ENCODE peak calls at places on chromosomes 1 and 21, in six cellular contexts. I, L, Z, R, C and Y are unnamed samples.

GRCh38 chr1:13807213-13807612 is 107.2 kb downstream of the PRDM2 start:
- DNase-seq in R (no peak), I (no peak), C (no peak), L (no peak), Z (no peak), Y (no peak)

GRCh38 chr1:232274236-232274855 is 355.6 kb downstream of the SIPA1L2 start:
- DNase-seq in R (no peak), Z (no peak), I (peak), C (no peak), L (no peak), Y (no peak)

GRCh38 chr1:30888975-30889374 is 19.6 kb downstream of the SDC3 start:
- DNase-seq in Z (no peak), L (no peak), R (no peak), I (no peak), C (no peak), Y (no peak)

GRCh38 chr1:204828352-204828850 is 42.3 kb upstream of the NFASC start:
- DNase-seq in L (no peak), Z (peak), I (peak), R (peak), C (peak), Y (no peak)

GRCh38 chr21:42176864-42177263 is 42.1 kb upstream of the ABCG1 start:
- DNase-seq in C (no peak), Z (no peak), L (no peak), R (no peak), I (no peak), Y (no peak)

GRCh38 chr1:112508242-112509004 is at the start of gene WNT2B:
- DNase-seq in C (peak), R (no peak), L (no peak), Z (peak), I (no peak), Y (no peak)

GRCh38 chr1:24926596-24927249 is 3.4 kb downstream of the RUNX3 start:
- DNase-seq in L (no peak), Z (peak), R (no peak), C (no peak), I (no peak), Y (no peak)

GRCh38 chr1:226722901-226723639 is 16.0 kb downstream of the ITPKB start:
- DNase-seq in I (no peak), Z (no peak), R (no peak), C (no peak), L (no peak), Y (no peak)

GRCh38 chr1:10803971-10804820 is 7.8 kb upstream of the CASZ1 start:
- DNase-seq in R (no peak), I (no peak), Z (no peak), C (no peak), L (no peak), Y (no peak)

GRCh38 chr1:248243204-248243603 is 12.0 kb downstream of the OR2M4 start:
- DNase-seq in C (peak), R (no peak), Z (no peak), I (peak), L (no peak), Y (peak)

GRCh38 chr1:165598676-165599059 is 32.4 kb upstream of the MGST3 start:
- DNase-seq in Z (no peak), C (no peak), R (no peak), I (peak), L (no peak), Y (no peak)

GRCh38 chr1:30977511-30977910 is 69.0 kb upstream of the SDC3 start:
- DNase-seq in L (no peak), R (no peak), Z (no peak), C (no peak), I (no peak), Y (no peak)

GRCh38 chr1:9081473-9081872 is 12.0 kb upstream of the SLC2A5 start:
- DNase-seq in R (no peak), I (no peak), L (no peak), C (no peak), Z (no peak), Y (no peak)

GRCh38 chr1:61962631-61963030 is 220.4 kb downstream of the PATJ start:
- DNase-seq in C (no peak), R (no peak), Z (no peak), I (no peak), L (no peak), Y (no peak)

GRCh38 chr1:56963667-56964066 is 2.1 kb downstream of the C8B start:
- DNase-seq in R (no peak), Z (no peak), C (no peak), I (no peak), L (no peak), Y (no peak)

DNA sequence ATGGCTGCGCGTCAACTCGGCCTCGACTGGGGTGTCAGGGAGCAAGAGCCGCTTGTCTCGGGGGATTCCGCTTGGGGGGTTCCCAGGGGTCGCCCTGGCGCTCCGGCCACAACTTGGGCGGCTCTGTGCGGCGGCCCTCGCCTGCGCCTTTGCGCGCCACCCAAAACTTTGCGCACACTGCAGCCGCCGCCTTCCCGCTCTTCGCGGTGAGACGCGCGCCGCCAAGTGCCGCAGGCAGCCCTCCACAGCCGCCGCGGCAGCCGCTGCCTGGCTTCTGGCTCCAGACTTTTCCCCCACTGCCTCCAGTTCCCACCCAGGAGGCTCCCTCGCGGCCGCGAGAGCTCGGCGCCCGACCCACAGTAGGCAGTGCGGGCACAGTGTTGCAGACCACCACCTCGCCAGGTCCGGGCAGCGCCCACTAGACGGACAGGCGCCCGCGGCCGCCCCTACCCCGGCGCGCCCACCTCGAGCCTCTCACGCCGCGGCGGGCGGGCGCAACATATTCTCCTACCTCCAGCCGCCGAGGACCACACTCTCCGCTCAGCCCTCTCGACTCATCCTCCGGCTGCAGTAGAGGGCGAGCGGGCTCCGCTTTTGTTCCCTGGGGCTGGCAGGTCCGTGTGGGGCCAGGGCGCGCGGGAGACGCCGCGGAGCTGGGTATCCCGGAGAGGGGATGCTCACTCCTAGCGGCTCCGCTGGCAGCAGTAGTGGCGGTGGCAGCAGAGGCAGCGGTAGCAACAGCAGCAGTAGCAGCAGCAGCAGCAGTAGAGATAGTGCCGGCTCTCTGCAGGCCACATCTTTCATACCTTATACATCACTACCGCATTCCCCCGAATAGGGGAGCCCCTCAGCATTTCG is 296.6 kb downstream of the OMA1 start:
- DNase-seq in Z (no peak), I (peak), L (no peak), C (no peak), R (peak), Y (no peak)
- H3K4me3 ChIP-seq in Z (no peak), I (peak), L (peak), C (peak), R (peak), Y (peak)

GRCh38 chr1:115507916-115508315 is 133.9 kb upstream of the VANGL1 start:
- DNase-seq in L (no peak), I (no peak), C (no peak), R (no peak), Z (no peak), Y (no peak)

GRCh38 chr1:115507256-115507589 is 134.5 kb upstream of the VANGL1 start:
- DNase-seq in R (no peak), C (no peak), Z (no peak), L (no peak), I (peak), Y (no peak)

GRCh38 chr1:115505157-115505571 is 136.6 kb upstream of the VANGL1 start:
- DNase-seq in Z (no peak), R (no peak), C (no peak), I (peak), L (no peak), Y (peak)

GRCh38 chr1:115501476-115501875 is 140.3 kb upstream of the VANGL1 start:
- DNase-seq in I (peak), Z (no peak), C (no peak), R (no peak), L (no peak), Y (no peak)

GRCh38 chr1:115506523-115507255 is 135.1 kb upstream of the VANGL1 start:
- DNase-seq in I (no peak), C (no peak), R (no peak), L (no peak), Z (no peak), Y (no peak)
- H3K4me3 ChIP-seq in I (no peak), C (no peak), R (no peak), L (peak), Z (no peak), Y (no peak)

DNA sequence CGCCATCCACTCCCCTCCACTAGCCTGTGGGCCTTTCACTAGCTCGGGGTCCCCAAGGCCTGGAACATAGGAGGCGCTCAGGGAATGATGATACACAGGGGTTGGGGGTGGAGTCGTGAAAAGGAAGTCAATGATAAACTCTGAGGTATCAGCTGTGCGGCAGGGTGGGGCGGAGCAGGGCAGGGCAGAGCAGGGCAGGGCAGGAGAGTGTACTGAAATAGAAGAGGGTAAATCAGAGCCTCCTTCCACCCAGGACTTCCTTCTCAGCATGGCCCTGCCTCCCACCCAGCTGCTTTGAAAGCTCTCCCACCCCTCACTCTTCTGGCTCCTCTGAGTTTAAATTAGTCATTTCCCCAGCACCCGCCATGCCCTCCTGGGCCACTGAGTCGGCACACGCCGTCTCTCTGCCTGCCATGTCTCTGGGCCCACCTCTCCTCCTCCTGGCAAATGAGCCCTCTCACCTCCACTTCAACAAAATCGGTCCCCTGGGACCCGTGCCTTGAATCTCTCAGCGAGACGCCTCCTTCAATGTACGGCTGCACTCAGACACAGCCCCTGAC is 16.9 kb downstream of the CAPZB start:
- DNase-seq in I (no peak), Z (peak), R (no peak), C (peak), L (no peak), Y (no peak)
- H3K4me3 ChIP-seq in I (no peak), Z (peak), R (no peak), C (no peak), L (no peak), Y (no peak)

GRCh38 chr1:154420961-154421924 is 16.1 kb downstream of the IL6R start:
- DNase-seq in Z (no peak), L (no peak), I (no peak), R (no peak), C (peak), Y (no peak)

GRCh38 chr1:154418898-154419619 is 13.9 kb downstream of the IL6R start:
- DNase-seq in L (no peak), Z (no peak), C (peak), R (no peak), I (no peak), Y (no peak)

GRCh38 chr1:154418062-154418897 is 13.1 kb downstream of the IL6R start:
- DNase-seq in L (no peak), Z (no peak), C (no peak), I (peak), R (no peak), Y (no peak)

GRCh38 chr1:154420172-154420571 is 15.0 kb downstream of the IL6R start:
- DNase-seq in R (peak), C (peak), Z (no peak), L (peak), I (peak), Y (peak)

GRCh38 chr1:154419620-154420020 is 14.5 kb downstream of the IL6R start:
- DNase-seq in Z (no peak), R (peak), I (peak), L (peak), C (peak), Y (no peak)
- H3K4me3 ChIP-seq in Z (peak), R (peak), I (no peak), L (peak), C (no peak), Y (no peak)

GRCh38 chr1:119316870-119317416 is 51.6 kb upstream of the HAO2 start:
- DNase-seq in C (no peak), L (no peak), Z (no peak), I (no peak), R (no peak), Y (no peak)

GRCh38 chr1:119320100-119320499 is 48.5 kb upstream of the HAO2 start:
- DNase-seq in I (no peak), C (no peak), L (no peak), R (no peak), Z (no peak), Y (no peak)

GRCh38 chr1:119321661-119322419 is 46.7 kb upstream of the HAO2 start:
- DNase-seq in C (no peak), Z (no peak), I (no peak), R (no peak), L (no peak), Y (no peak)

GRCh38 chr1:119314001-119314796 is 54.4 kb upstream of the HAO2 start:
- DNase-seq in C (no peak), I (no peak), R (no peak), Z (no peak), L (no peak), Y (no peak)

GRCh38 chr1:119318466-119319309 is 49.9 kb upstream of the HAO2 start:
- DNase-seq in Z (no peak), I (no peak), C (no peak), R (no peak), L (no peak), Y (no peak)
- H3K4me3 ChIP-seq in Z (no peak), I (no peak), C (no peak), R (no peak), L (no peak), Y (no peak)